ENCODE peak calls at places on chromosomes 12 and 14, in eight cellular contexts. I is K562, N is HepG2, J is H1, X is GM12878, E is sigmoid colon, C is transverse colon, D is upper lobe of left lung. G is an unnamed sample.

GRCh38 chr12:52645982-52646381 is 6.0 kb downstream of the KRT2 start:
- DNase-seq in X (no peak), J (peak), I (no peak), C (no peak), E (no peak), D (no peak), N (no peak), G (no peak)

GRCh38 chr12:131065279-131065678 is 111.6 kb downstream of the ADGRD1 start:
- DNase-seq in E (peak), X (no peak), N (no peak), C (no peak), J (no peak), I (no peak), D (no peak), G (no peak)

GRCh38 chr14:96574633-96575191 is 72.5 kb downstream of the PAPOLA start:
- DNase-seq in C (no peak), I (no peak), X (no peak), N (no peak), E (no peak), D (no peak), J (no peak), G (no peak)

GRCh38 chr14:105898482-105899010 is 372.2 kb downstream of the TMEM121 start:
- DNase-seq in D (no peak), N (no peak), X (no peak), I (no peak), C (no peak), E (no peak), J (no peak), G (no peak)

GRCh38 chr12:46400406-46400805 is 27.8 kb upstream of the SLC38A2 start:
- DNase-seq in J (no peak), I (no peak), X (no peak), N (no peak), D (no peak), E (no peak), C (no peak), G (no peak)

GRCh38 chr12:3632256-3633240 is 120.4 kb downstream of the CRACR2A start:
- DNase-seq in C (no peak), X (no peak), E (no peak), I (no peak), J (no peak), D (no peak), N (no peak), G (no peak)

GRCh38 chr14:90503582-90503981 is 106.8 kb downstream of the CALM1 start:
- DNase-seq in X (no peak), E (no peak), I (no peak), N (no peak), D (no peak), J (no peak), C (peak), G (peak)

GRCh38 chr12:24491968-24492367 is 456.9 kb downstream of the BCAT1 start:
- DNase-seq in J (no peak), X (no peak), C (no peak), E (no peak), I (no peak), N (no peak), D (no peak), G (no peak)

GRCh38 chr12:85835810-85836715 is at the start of gene RASSF9:
- DNase-seq in N (peak), C (peak), J (no peak), E (peak), I (no peak), D (peak), X (no peak), G (peak)

GRCh38 chr14:61258985-61259384 is 22.2 kb downstream of the TMEM30B start:
- DNase-seq in D (no peak), C (no peak), I (no peak), N (no peak), J (no peak), E (no peak), X (no peak), G (no peak)

GRCh38 chr14:44846232-44846824 is 115.4 kb downstream of the KLHL28 start:
- DNase-seq in N (peak), D (no peak), I (peak), E (no peak), C (no peak), J (no peak), X (peak), G (no peak)

GRCh38 chr14:22844221-22845102 is 8.1 kb downstream of the MMP14 start:
- DNase-seq in C (no peak), D (no peak), X (no peak), I (no peak), J (no peak), N (no peak), E (peak), G (no peak)

GRCh38 chr14:21227981-21228380 is 41.3 kb downstream of the HNRNPC start:
- DNase-seq in I (no peak), D (no peak), C (no peak), X (no peak), E (no peak), J (no peak), N (no peak), G (no peak)

GRCh38 chr12:56935157-56935556 is 949 bp upstream of the SDR9C7 start:
- DNase-seq in E (no peak), J (no peak), D (no peak), I (no peak), X (no peak), C (no peak), N (no peak), G (no peak)

GRCh38 chr14:103391048-103391447 is 5.8 kb downstream of the MARK3 start:
- DNase-seq in C (peak), E (no peak), I (no peak), N (peak), J (no peak), D (no peak), X (no peak), G (no peak)

GRCh38 chr12:28027947-28028724 is 55.6 kb upstream of the PTHLH start:
- DNase-seq in J (no peak), X (no peak), C (no peak), N (no peak), E (no peak), D (no peak), I (no peak), G (no peak)

GRCh38 chr12:30391766-30392366 is 303.8 kb downstream of the IPO8 start:
- DNase-seq in D (no peak), C (no peak), I (no peak), J (no peak), N (no peak), E (no peak), X (no peak), G (no peak)

GRCh38 chr14:50531595-50532501 is 521 bp downstream of the MAP4K5 start:
- DNase-seq in E (peak), D (peak), C (peak), J (peak), X (no peak), I (no peak), N (no peak), G (peak)

GRCh38 chr14:80615831-80616230 is 325.7 kb downstream of the CEP128 start:
- DNase-seq in X (peak), N (no peak), D (no peak), I (no peak), C (no peak), E (no peak), J (no peak), G (no peak)

DNA sequence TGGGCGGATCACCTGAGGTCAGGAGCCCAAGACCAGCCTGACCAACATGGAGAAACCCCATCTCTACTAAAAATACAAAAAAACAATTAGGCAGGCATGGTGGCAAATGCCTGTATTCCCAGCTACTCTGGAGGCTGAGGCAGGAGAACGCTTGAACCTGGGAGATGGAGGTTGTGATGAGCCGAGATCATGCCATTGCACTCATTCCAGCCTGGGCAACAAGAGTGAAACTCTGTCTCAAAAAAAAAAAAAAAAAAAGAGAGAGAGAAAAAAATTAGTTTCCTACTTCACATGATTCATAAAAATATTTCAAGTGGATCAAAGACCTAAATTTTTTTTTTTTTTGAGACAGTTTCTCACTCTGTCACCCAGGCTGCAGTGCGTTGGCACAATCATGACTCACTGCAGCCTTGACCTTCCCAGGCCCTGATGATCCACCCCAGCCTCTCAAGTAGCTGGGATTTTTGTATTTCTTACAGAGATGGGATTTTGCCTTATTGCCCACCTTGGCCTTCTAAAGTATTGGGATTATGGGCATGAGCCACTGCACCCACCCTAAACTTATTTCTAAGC is 24.9 kb downstream of the FCF1 start:
- DNase-seq in I (no peak), D (no peak), E (no peak), C (no peak), J (no peak), X (no peak), N (no peak), G (no peak)
- TF ChIP-seq EP300 in I (no peak), D (no peak), E (no peak), C (no peak), J (no peak), X (no peak), N (no peak), G (no peak)

GRCh38 chr12:75503459-75503858 is 8.0 kb downstream of the KRR1 start:
- DNase-seq in D (no peak), C (no peak), N (no peak), X (no peak), J (no peak), E (no peak), I (no peak), G (no peak)
- TF ChIP-seq POLR2AphosphoS5 in D (no peak), C (no peak), N (no peak), X (no peak), J (no peak), E (no peak), I (no peak), G (no peak)

DNA sequence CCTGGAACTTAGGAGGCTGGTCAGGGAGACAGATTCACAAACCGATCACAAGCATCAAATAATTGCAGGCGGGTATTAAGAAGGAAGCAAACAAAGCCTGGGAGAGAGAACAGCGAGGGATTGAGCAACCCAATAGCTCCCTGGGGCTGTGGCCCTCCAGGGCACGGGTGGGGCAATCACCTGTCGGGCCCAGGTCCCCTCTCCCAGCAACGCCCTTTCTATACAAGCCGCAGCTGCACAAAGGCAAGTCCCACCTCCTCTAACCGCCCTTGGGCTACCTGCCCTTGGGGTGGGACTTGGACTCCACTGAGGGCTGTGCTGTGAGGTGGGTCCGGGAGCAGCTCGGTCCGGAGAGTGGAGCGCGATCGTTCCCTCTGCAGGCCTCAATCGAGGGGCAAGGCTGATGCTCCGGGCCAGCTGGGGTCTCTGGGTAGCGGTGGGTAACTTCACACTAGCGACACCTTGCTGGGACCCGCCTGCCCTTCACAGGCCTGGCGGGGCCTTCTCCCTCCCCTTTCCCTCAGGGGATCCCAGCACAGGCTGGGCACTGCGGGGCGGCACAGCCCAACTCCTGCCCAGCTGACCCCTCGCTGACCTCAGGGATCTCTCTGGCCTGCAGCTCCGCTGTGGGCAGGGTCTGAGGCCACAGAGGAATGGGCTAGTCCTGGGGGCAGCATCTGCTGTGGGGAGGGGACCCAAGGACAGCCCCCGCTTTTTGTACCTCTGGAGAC is 8.0 kb downstream of the PHB2 start:
- DNase-seq in E (peak), C (peak), I (peak), J (peak), N (no peak), X (no peak), D (peak), G (peak)
- TF ChIP-seq POLR2A in E (peak), C (peak), I (no peak), J (no peak), N (no peak), X (no peak), D (no peak), G (peak)

GRCh38 chr12:10528150-10528953 is 22.7 kb downstream of the EIF2S3B start:
- DNase-seq in N (no peak), E (no peak), C (no peak), J (no peak), I (no peak), D (no peak), X (no peak), G (no peak)
- TF ChIP-seq EP300 in N (no peak), E (no peak), C (no peak), J (no peak), I (no peak), D (no peak), X (no peak), G (no peak)

GRCh38 chr12:104182144-104182543 is 33.4 kb upstream of the TXNRD1 start:
- DNase-seq in E (peak), D (no peak), J (no peak), C (peak), I (no peak), N (no peak), X (no peak), G (peak)

GRCh38 chr12:104181313-104181712 is 34.3 kb upstream of the TXNRD1 start:
- DNase-seq in N (no peak), E (no peak), I (no peak), D (no peak), J (no peak), C (no peak), X (no peak), G (no peak)

GRCh38 chr12:104177663-104178501 is 37.7 kb upstream of the TXNRD1 start:
- DNase-seq in C (peak), E (peak), D (peak), X (no peak), N (peak), I (peak), J (peak), G (peak)

GRCh38 chr12:104182621-104183378 is 32.8 kb upstream of the TXNRD1 start:
- DNase-seq in X (no peak), E (no peak), I (no peak), N (no peak), J (no peak), D (no peak), C (no peak), G (no peak)

DNA sequence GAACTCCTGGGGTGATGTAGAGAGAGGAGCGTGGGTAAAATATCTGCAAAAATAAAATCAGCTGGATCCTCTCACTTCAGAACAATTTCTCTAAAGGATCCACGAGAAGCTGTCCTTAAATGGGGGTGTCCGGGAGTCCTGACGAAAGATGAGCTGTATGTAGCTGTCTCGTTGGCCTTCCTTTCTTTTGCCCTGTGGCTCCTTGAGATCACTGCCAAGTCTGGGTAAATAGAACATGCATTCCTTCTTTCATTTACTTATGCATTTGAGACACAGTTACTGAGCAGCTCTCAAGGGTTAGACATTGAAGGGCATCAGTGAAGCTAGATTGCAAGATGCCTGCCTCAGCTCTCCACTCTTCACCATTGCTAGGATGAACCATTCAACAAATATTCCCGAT is 35.2 kb upstream of the TXNRD1 start:
- DNase-seq in J (no peak), C (no peak), E (no peak), X (no peak), N (no peak), D (no peak), I (no peak), G (no peak)
- TF ChIP-seq POLR2AphosphoS5 in J (no peak), C (no peak), E (peak), X (no peak), N (no peak), D (no peak), I (no peak), G (no peak)

G was measured in stomach.